ENCODE peak calls at places on chromosomes 1 and 21, in eight cellular contexts. N is GM20000; O is NCI-H2081 treated with DMSO at 0.1 percent for 48 hours; G is H9; W is LoVo; U is activated effector memory CD4-positive, alpha-beta T cell treated with anti-CD3 and anti-CD28 coated beads, Interleukin-2, amount 50 U/mL, for 16 hours; Z is NB4; T is Ammon's horn. P is an unnamed sample.

GRCh38 chr1:59691261-59691660 is 123.5 kb upstream of the HOOK1 start:
- DNase-seq in Z (no peak), W (no peak), T (no peak), G (no peak), U (no peak), N (no peak), O (no peak), P (no peak)

GRCh38 chr1:6488602-6489382 is 2.7 kb downstream of the PLEKHG5 start:
- DNase-seq in T (no peak), N (no peak), G (no peak), O (no peak), U (no peak), Z (no peak), W (peak; percentile 64), P (no peak)

GRCh38 chr1:227576152-227576551 is 12.8 kb downstream of the ZNF678 start:
- DNase-seq in O (no peak), N (no peak), W (no peak), G (no peak), Z (no peak), U (no peak), T (no peak), P (no peak)

GRCh38 chr1:164783778-164784555 is 225.0 kb downstream of the PBX1 start:
- DNase-seq in Z (no peak), N (no peak), W (no peak), G (no peak), T (no peak), O (no peak), U (no peak), P (no peak)

GRCh38 chr1:43924516-43924915 is 9.1 kb upstream of the ARTN start:
- DNase-seq in N (no peak), G (no peak), O (no peak), W (no peak), U (no peak), T (no peak), Z (no peak), P (no peak)

GRCh38 chr1:68384872-68385390 is 64.8 kb downstream of the RPE65 start:
- DNase-seq in T (no peak), U (no peak), G (no peak), O (no peak), Z (no peak), W (peak; percentile 78), N (no peak), P (no peak)

GRCh38 chr21:33140288-33140687 is 70.3 kb downstream of the OLIG1 start:
- DNase-seq in W (no peak), T (no peak), U (no peak), N (no peak), G (no peak), Z (no peak), O (no peak), P (no peak)

GRCh38 chr21:38743772-38744529 is 61.8 kb upstream of the ETS2 start:
- DNase-seq in U (no peak), Z (no peak), N (no peak), T (no peak), W (no peak), O (no peak), G (no peak), P (no peak)

GRCh38 chr21:33947451-33948095 is 32.0 kb upstream of the ATP5PO start:
- DNase-seq in T (peak; percentile 88), U (peak; percentile 93), N (peak; percentile 73), G (peak; percentile 91), Z (peak; percentile 93), O (no peak), W (peak; percentile 97), P (peak; percentile 71)

GRCh38 chr1:77655431-77655974 is 27.0 kb downstream of the ZZZ3 start:
- DNase-seq in N (no peak), Z (no peak), G (no peak), U (no peak), W (no peak), T (no peak), O (peak; percentile 13), P (no peak)

GRCh38 chr1:170770254-170770653 is 106.3 kb downstream of the PRRX1 start:
- DNase-seq in N (no peak), T (no peak), O (no peak), Z (no peak), W (no peak), U (no peak), G (no peak), P (no peak)

GRCh38 chr21:43744725-43745124 is 25.8 kb downstream of the PDXK start:
- DNase-seq in T (no peak), O (no peak), W (no peak), U (no peak), G (no peak), Z (no peak), N (no peak), P (no peak)

GRCh38 chr1:16927256-16927655 is 5.5 kb downstream of the CROCC start:
- DNase-seq in G (no peak), Z (no peak), N (peak; percentile 32), T (no peak), W (no peak), U (no peak), O (no peak), P (no peak)

GRCh38 chr1:21020151-21020550 is 156.5 kb downstream of the EIF4G3 start:
- DNase-seq in W (no peak), G (no peak), O (no peak), U (no peak), Z (no peak), N (no peak), T (no peak), P (no peak)

GRCh38 chr1:205936846-205937707 is 6.2 kb downstream of the SLC26A9 start:
- DNase-seq in O (no peak), T (no peak), U (no peak), N (no peak), G (no peak), Z (no peak), W (no peak), P (no peak)